ENCODE peak calls at places on chromosomes 12 and 14, in ten cellular contexts. M, G, P, X, H, E, A, D, Q and I are unnamed samples.

GRCh38 chr12:124294686-124295315 is at the start of gene RFLNA:
- DNase-seq in G (no peak), D (no peak), X (peak), A (no peak), P (no peak), Q (no peak), M (no peak), E (peak), H (no peak), I (peak)

GRCh38 chr12:2244013-2244861 is 191.4 kb downstream of the CACNA1C start:
- DNase-seq in D (peak), G (no peak), H (no peak), X (no peak), A (no peak), E (no peak), Q (no peak), M (peak), P (no peak), I (peak)

GRCh38 chr14:23121401-23121800 is 2.3 kb upstream of the CEBPE start:
- DNase-seq in M (peak), Q (peak), D (no peak), H (no peak), X (no peak), P (no peak), E (peak), A (peak), G (peak), I (peak)

GRCh38 chr12:131097247-131098177 is 143.8 kb downstream of the ADGRD1 start:
- DNase-seq in M (peak), X (no peak), A (peak), Q (peak), G (no peak), D (no peak), P (peak), H (peak), E (peak), I (no peak)

GRCh38 chr12:103109861-103110260 is 152.4 kb downstream of the ASCL1 start:
- DNase-seq in X (no peak), P (no peak), G (no peak), D (no peak), A (no peak), H (no peak), Q (no peak), M (no peak), E (no peak), I (no peak)

GRCh38 chr14:50835280-50835679 is 4.3 kb upstream of the NIN start:
- DNase-seq in D (peak), H (no peak), M (no peak), Q (no peak), X (no peak), P (no peak), E (no peak), A (no peak), G (no peak), I (no peak)

GRCh38 chr14:33805593-33805992 is 145.3 kb downstream of the EGLN3 start:
- DNase-seq in A (no peak), X (no peak), G (peak), M (no peak), D (no peak), E (no peak), P (no peak), Q (no peak), H (no peak), I (no peak)

GRCh38 chr14:72256055-72256454 is 323.8 kb downstream of the RGS6 start:
- DNase-seq in P (no peak), Q (no peak), A (no peak), M (no peak), D (no peak), G (no peak), X (no peak), E (no peak), H (no peak), I (no peak)

GRCh38 chr14:69610020-69610858 is 1.2 kb upstream of the SUSD6 start:
- DNase-seq in M (no peak), A (no peak), G (no peak), X (no peak), D (no peak), Q (no peak), E (no peak), P (no peak), H (no peak), I (no peak)

GRCh38 chr12:58765653-58766554 is 154.4 kb downstream of the LRIG3 start:
- DNase-seq in P (no peak), E (no peak), A (no peak), M (no peak), D (peak), Q (no peak), G (peak), H (no peak), X (no peak), I (no peak)

GRCh38 chr14:65131176-65131765 is 29.0 kb upstream of the MAX start:
- DNase-seq in P (no peak), A (no peak), M (no peak), E (no peak), X (no peak), H (no peak), Q (no peak), G (no peak), D (no peak), I (peak)

GRCh38 chr12:57632898-57633825 is at the start of gene B4GALNT1:
- DNase-seq in A (peak), H (no peak), X (no peak), G (peak), Q (peak), E (peak), D (no peak), M (peak), P (no peak), I (peak)

GRCh38 chr12:2613674-2614073 is 181.1 kb upstream of the FKBP4 start:
- DNase-seq in P (no peak), X (no peak), M (peak), E (no peak), A (no peak), Q (peak), H (no peak), G (no peak), D (no peak), I (no peak)

GRCh38 chr14:71130491-71131179 is 223.4 kb downstream of the PCNX1 start:
- DNase-seq in H (no peak), M (no peak), X (peak), E (no peak), D (no peak), Q (peak), P (no peak), G (no peak), A (no peak), I (no peak)

GRCh38 chr14:99346470-99347080 is 74.6 kb upstream of the BCL11B start:
- DNase-seq in X (no peak), H (no peak), P (no peak), M (no peak), E (no peak), G (peak), Q (no peak), D (peak), A (no peak), I (no peak)

GRCh38 chr12:475286-475685 is 15.5 kb downstream of the B4GALNT3 start:
- DNase-seq in G (no peak), H (no peak), P (no peak), D (no peak), X (no peak), M (no peak), Q (no peak), A (no peak), E (no peak), I (no peak)

GRCh38 chr14:61121293-61121897 is 140.3 kb downstream of the SLC38A6 start:
- DNase-seq in D (no peak), H (no peak), E (no peak), M (no peak), X (no peak), A (no peak), G (no peak), Q (no peak), P (no peak), I (no peak)

GRCh38 chr14:56378474-56378873 is 201.1 kb upstream of the TMEM260 start:
- DNase-seq in Q (peak), A (no peak), X (no peak), P (no peak), M (no peak), E (no peak), D (no peak), H (no peak), G (no peak), I (no peak)

GRCh38 chr12:47904647-47905312 is at the start of gene VDR:
- DNase-seq in M (peak), Q (peak), E (peak), D (peak), A (peak), P (peak), G (peak), X (peak), H (peak), I (peak)

GRCh38 chr12:99911076-99911475 is 73.7 kb downstream of the ANKS1B start:
- DNase-seq in D (peak), P (no peak), H (no peak), M (peak), E (no peak), A (no peak), G (no peak), Q (peak), X (no peak), I (no peak)

GRCh38 chr14:77141592-77142288 is at the start of gene ZDHHC22:
- DNase-seq in G (peak), X (peak), Q (no peak), H (peak), A (no peak), E (no peak), M (no peak), P (no peak), D (no peak), I (no peak)

GRCh38 chr14:103623883-103624482 is 5.0 kb upstream of the KLC1 start:
- DNase-seq in G (peak), M (no peak), D (no peak), E (no peak), Q (peak), P (no peak), H (no peak), A (peak), X (no peak), I (peak)

GRCh38 chr12:96578526-96579125 is 89.2 kb downstream of the CFAP54 start:
- DNase-seq in A (no peak), Q (no peak), E (no peak), P (no peak), H (no peak), D (peak), X (no peak), M (no peak), G (no peak), I (no peak)

GRCh38 chr14:50864911-50865310 is 6.9 kb upstream of the ABHD12B start:
- DNase-seq in H (no peak), G (no peak), E (no peak), D (no peak), A (no peak), M (no peak), X (no peak), P (no peak), Q (no peak), I (no peak)

GRCh38 chr12:79689041-79689476 is 1.7 kb downstream of the PAWR start:
- DNase-seq in P (no peak), X (no peak), M (no peak), A (no peak), E (no peak), D (peak), G (no peak), Q (no peak), H (no peak), I (no peak)

GRCh38 chr12:124713041-124713435 is 145.6 kb upstream of the NCOR2 start:
- DNase-seq in M (no peak), X (no peak), A (peak), Q (peak), D (no peak), H (no peak), G (no peak), P (peak), E (no peak), I (peak)

GRCh38 chr14:54209501-54210231 is 187.1 kb upstream of the CDKN3 start:
- DNase-seq in E (no peak), Q (no peak), X (no peak), H (no peak), D (no peak), P (no peak), M (no peak), A (no peak), G (no peak), I (no peak)

GRCh38 chr12:115135800-115136211 is 451.8 kb upstream of the TBX3 start:
- DNase-seq in Q (peak), D (no peak), P (peak), A (peak), G (peak), E (no peak), M (peak), X (no peak), H (peak), I (peak)

GRCh38 chr12:538731-539539 is 79.2 kb downstream of the B4GALNT3 start:
- DNase-seq in H (no peak), G (peak), Q (peak), X (no peak), M (no peak), P (no peak), E (no peak), D (no peak), A (peak), I (peak)

GRCh38 chr12:131074221-131075083 is 120.7 kb downstream of the ADGRD1 start:
- DNase-seq in A (peak), M (peak), Q (no peak), E (peak), X (no peak), H (no peak), G (no peak), P (peak), D (no peak), I (no peak)

GRCh38 chr12:66059670-66060069 is 70.9 kb downstream of the LLPH start:
- DNase-seq in H (no peak), A (no peak), M (no peak), E (no peak), Q (no peak), X (no peak), D (no peak), P (no peak), G (no peak), I (no peak)

GRCh38 chr14:23401331-23401730 is 6.7 kb downstream of the MYH6 start:
- DNase-seq in P (no peak), H (no peak), M (no peak), E (no peak), Q (no peak), D (no peak), G (no peak), X (no peak), A (no peak), I (no peak)

GRCh38 chr14:100287202-100287997 is 18.8 kb downstream of the SLC25A29 start:
- DNase-seq in H (peak), E (peak), D (no peak), A (no peak), G (peak), Q (peak), X (peak), M (no peak), P (no peak), I (peak)

GRCh38 chr14:84421611-84422010 is 1108.3 kb upstream of the FLRT2 start:
- DNase-seq in D (no peak), Q (no peak), H (no peak), G (no peak), P (no peak), X (no peak), A (no peak), M (no peak), E (no peak), I (no peak)

GRCh38 chr14:101476931-101477553 is 84.3 kb upstream of the DIO3 start:
- DNase-seq in D (peak), M (peak), Q (peak), E (no peak), A (peak), H (peak), P (no peak), G (peak), X (peak), I (peak)
- TF ChIP-seq POLR2A in D (no peak), M (no peak), Q (no peak), E (no peak), A (no peak), H (no peak), P (no peak), G (peak), X (no peak), I (no peak)

DNA sequence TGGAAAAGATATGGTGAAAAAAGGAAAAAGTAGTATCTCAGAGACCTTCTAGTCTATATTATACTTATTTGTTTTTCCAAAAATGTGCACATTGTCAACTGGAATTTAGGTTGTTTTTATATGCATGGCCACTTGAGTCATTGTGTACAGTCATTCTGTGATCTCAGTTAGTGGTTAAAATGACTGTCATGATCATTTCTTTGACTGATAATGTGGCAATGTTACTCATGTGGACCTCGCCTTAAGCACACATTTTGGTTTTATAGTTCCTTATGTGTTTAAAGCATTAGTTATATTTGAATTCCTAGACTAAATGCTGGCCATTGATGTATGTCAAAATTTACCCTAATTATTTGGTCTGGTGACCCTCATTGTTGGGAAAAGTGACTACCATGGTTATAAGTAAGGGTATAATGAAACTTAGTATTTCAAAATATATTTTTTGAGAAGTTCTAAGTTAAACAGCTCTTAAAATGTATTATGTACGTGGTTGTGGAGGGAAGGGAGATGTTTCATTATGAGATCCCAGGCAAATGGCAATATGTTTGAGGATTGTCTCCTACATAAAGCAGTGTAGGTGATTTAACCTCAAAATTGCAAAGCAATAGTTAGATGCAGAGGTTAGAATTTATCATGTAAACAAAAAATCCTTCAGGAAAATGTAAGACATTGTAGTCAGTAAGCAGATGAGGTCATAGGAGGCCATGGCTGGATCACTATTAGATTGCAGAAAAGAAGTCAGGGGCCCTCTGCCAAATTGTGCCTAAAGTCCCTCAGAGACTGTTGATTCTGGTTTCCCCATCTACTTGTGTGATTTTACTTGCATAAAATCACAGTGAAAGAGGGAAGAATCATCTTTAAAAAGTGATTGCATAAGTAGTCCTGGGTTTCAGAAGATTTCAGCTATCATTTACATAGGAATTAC is 17.5 kb downstream of the PNMA1 start:
- DNase-seq in G (no peak), X (no peak), P (no peak), Q (no peak), M (no peak), H (no peak), D (peak), E (no peak), A (no peak), I (no peak)
- H3K27ac ChIP-seq in G (no peak), X (no peak), P (no peak), Q (no peak), M (no peak), H (no peak), D (no peak), E (no peak), A (no peak), I (no peak)

GRCh38 chr14:58969951-58970751 is 218.3 kb upstream of the DAAM1 start:
- DNase-seq in A (no peak), Q (no peak), G (peak), H (no peak), X (peak), D (no peak), P (no peak), M (no peak), E (peak), I (no peak)
- TF ChIP-seq POLR2A in A (no peak), Q (no peak), G (no peak), H (no peak), X (no peak), D (no peak), P (no peak), M (no peak), E (no peak), I (no peak)

GRCh38 chr12:132545183-132545953 is 55.4 kb downstream of the FBRSL1 start:
- DNase-seq in H (no peak), D (no peak), P (no peak), Q (no peak), M (no peak), E (no peak), X (no peak), A (no peak), G (peak), I (no peak)
- H3K27ac ChIP-seq in H (no peak), D (no peak), P (no peak), Q (no peak), M (no peak), E (no peak), X (no peak), A (no peak), G (no peak), I (no peak)

DNA sequence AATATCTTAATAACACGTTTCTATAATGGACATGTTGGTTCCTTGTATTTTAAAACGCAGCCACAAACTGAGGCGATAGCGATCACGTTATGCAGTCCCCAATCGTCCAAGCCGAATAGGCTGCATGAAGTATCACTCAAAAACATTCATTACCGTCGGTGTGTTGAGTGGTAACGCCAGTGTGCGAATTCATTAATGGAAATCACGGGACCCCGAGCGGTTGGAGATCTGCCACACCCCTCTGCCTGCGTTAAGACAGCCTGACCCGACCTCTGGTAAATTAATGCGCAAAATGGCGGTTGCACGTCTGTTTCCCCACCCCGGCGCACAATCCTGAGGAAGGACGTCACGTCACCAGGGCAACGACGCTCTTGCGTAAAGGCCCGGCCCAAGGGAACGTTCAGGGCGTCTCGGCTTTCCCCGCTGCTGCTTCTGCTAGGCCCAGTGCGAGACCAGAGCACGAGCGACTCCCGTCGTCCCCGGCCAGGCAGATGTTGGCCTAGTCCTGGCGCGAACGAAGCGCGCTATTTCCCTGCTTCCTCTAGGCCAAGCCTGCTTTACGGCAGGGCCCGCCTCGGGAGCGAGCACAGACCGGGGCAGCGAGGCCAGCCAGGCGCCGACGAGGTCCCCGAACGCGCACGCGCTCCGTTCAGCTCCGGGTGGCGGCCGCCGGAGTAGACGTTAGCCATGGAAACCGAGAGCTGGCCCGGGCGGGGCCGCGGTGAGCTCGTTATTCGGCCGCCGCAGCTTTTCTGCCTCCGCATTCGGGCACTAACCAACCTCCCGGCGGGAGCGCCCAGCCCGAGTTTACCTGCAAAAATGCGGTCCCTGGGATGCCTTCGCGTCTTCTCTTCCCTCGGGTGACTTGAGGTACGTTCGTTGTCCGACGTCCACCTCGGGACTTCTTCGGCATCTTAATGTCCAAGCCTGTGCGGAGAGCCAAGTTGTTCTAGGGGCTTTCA is at the start of gene PCNX4:
- DNase-seq in E (peak), Q (peak), A (peak), M (peak), D (peak), P (peak), H (peak), X (peak), G (peak), I (peak)
- TF ChIP-seq POLR2A in E (peak), Q (peak), A (peak), M (peak), D (peak), P (peak), H (peak), X (peak), G (peak), I (peak)

GRCh38 chr14:31886161-31886835 is 190.8 kb upstream of the ARHGAP5 start:
- DNase-seq in H (no peak), D (no peak), M (no peak), X (no peak), P (no peak), A (no peak), E (no peak), Q (no peak), G (no peak), I (no peak)

GRCh38 chr14:31880935-31881334 is 196.2 kb upstream of the ARHGAP5 start:
- DNase-seq in H (no peak), M (no peak), P (no peak), D (peak), G (no peak), Q (no peak), E (no peak), A (peak), X (no peak), I (peak)

GRCh38 chr14:31881531-31882310 is 195.4 kb upstream of the ARHGAP5 start:
- DNase-seq in M (no peak), X (no peak), H (no peak), E (no peak), D (no peak), Q (no peak), P (no peak), A (no peak), G (no peak), I (no peak)

GRCh38 chr14:31884776-31885379 is 192.2 kb upstream of the ARHGAP5 start:
- DNase-seq in P (no peak), E (no peak), D (no peak), M (no peak), X (no peak), Q (no peak), A (no peak), G (no peak), H (no peak), I (no peak)

DNA sequence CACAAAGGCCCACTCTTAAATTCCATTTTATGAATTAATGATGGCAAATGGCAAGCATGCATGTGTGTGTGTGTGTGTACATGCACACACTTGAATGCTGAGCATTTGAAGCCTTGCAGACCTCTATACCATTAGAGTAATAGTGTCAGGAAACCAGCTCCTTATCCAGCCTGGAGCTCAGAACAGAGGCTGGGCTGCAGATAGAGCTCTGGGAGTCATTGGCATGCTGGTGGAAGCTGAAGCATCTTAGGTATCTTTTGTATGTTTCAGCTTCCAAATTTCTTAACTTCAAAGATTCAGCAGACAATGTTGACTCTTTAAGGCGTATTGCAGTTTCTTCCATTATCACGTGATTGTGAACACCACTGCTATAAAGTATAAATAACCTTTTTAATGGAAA is 192.9 kb upstream of the ARHGAP5 start:
- DNase-seq in H (no peak), M (no peak), P (no peak), G (no peak), E (no peak), Q (no peak), A (no peak), X (no peak), D (no peak), I (no peak)
- H3K27ac ChIP-seq in H (no peak), M (no peak), P (no peak), G (no peak), E (no peak), Q (no peak), A (no peak), X (no peak), D (no peak), I (no peak)